ENCODE peak calls at places on chromosomes 13 and 19, in ten cellular contexts. One of them, this sample, is unnamed.
A peak's percentile ranks its signal among the peaks of the same experiment; 100 is the strongest.

GRCh38 chr13:94673841-94674240 is 38.5 kb downstream of the SOX21 start:
- DNase-seq in NCI-H460: no peak
- DNase-seq in stimulated activated naive CD4-positive, alpha-beta T cell: no peak
- DNase-seq in fibroblast of mammary gland: no peak
- DNase-seq in HTR-8/SVneo: no peak
- DNase-seq in hepatic stellate cell: no peak
- DNase-seq in stimulated activated CD4-positive, alpha-beta T cell treated with anti-CD3 and anti-CD28 coated beads, Interleukin-1b, Interleukin-23, amount 100 ng/mL, for 24 hours: no peak
- DNase-seq in WTC11: peak; percentile 33
- DNase-seq in mesendoderm: peak; percentile 39
- DNase-seq in activated naive CD4-positive, alpha-beta T cell treated with anti-CD3 and anti-CD28 coated beads, Interleukin-2, amount 10 ng/mL, durations not matched to agents 7 days and 5 days: no peak
- DNase-seq in this sample: no peak

GRCh38 chr19:3976495-3977241 is 5.8 kb upstream of the DAPK3 start:
- DNase-seq in NCI-H460: no peak
- DNase-seq in stimulated activated naive CD4-positive, alpha-beta T cell: no peak
- DNase-seq in fibroblast of mammary gland: peak; percentile 71
- DNase-seq in HTR-8/SVneo: no peak
- DNase-seq in hepatic stellate cell: peak; percentile 57
- DNase-seq in stimulated activated CD4-positive, alpha-beta T cell treated with anti-CD3 and anti-CD28 coated beads, Interleukin-1b, Interleukin-23, amount 100 ng/mL, for 24 hours: no peak
- DNase-seq in WTC11: no peak
- DNase-seq in mesendoderm: no peak
- DNase-seq in activated naive CD4-positive, alpha-beta T cell treated with anti-CD3 and anti-CD28 coated beads, Interleukin-2, amount 10 ng/mL, durations not matched to agents 7 days and 5 days: no peak
- DNase-seq in this sample: no peak

GRCh38 chr13:27631156-27631555 is 9.5 kb downstream of the POLR1D start:
- DNase-seq in NCI-H460: no peak
- DNase-seq in stimulated activated naive CD4-positive, alpha-beta T cell: no peak
- DNase-seq in fibroblast of mammary gland: no peak
- DNase-seq in HTR-8/SVneo: no peak
- DNase-seq in hepatic stellate cell: no peak
- DNase-seq in stimulated activated CD4-positive, alpha-beta T cell treated with anti-CD3 and anti-CD28 coated beads, Interleukin-1b, Interleukin-23, amount 100 ng/mL, for 24 hours: no peak
- DNase-seq in WTC11: no peak
- DNase-seq in mesendoderm: no peak
- DNase-seq in activated naive CD4-positive, alpha-beta T cell treated with anti-CD3 and anti-CD28 coated beads, Interleukin-2, amount 10 ng/mL, durations not matched to agents 7 days and 5 days: no peak
- DNase-seq in this sample: no peak

GRCh38 chr13:80224468-80224867 is 116.5 kb downstream of the SPRY2 start:
- DNase-seq in NCI-H460: no peak
- DNase-seq in stimulated activated naive CD4-positive, alpha-beta T cell: no peak
- DNase-seq in fibroblast of mammary gland: peak; percentile 47
- DNase-seq in HTR-8/SVneo: peak; percentile 20
- DNase-seq in hepatic stellate cell: no peak
- DNase-seq in stimulated activated CD4-positive, alpha-beta T cell treated with anti-CD3 and anti-CD28 coated beads, Interleukin-1b, Interleukin-23, amount 100 ng/mL, for 24 hours: no peak
- DNase-seq in WTC11: no peak
- DNase-seq in mesendoderm: no peak
- DNase-seq in activated naive CD4-positive, alpha-beta T cell treated with anti-CD3 and anti-CD28 coated beads, Interleukin-2, amount 10 ng/mL, durations not matched to agents 7 days and 5 days: no peak
- DNase-seq in this sample: no peak

GRCh38 chr19:52492201-52492960 is 35.1 kb upstream of the ZNF808 start:
- DNase-seq in NCI-H460: no peak
- DNase-seq in stimulated activated naive CD4-positive, alpha-beta T cell: no peak
- DNase-seq in fibroblast of mammary gland: no peak
- DNase-seq in HTR-8/SVneo: no peak
- DNase-seq in hepatic stellate cell: no peak
- DNase-seq in stimulated activated CD4-positive, alpha-beta T cell treated with anti-CD3 and anti-CD28 coated beads, Interleukin-1b, Interleukin-23, amount 100 ng/mL, for 24 hours: no peak
- DNase-seq in WTC11: peak; percentile 97
- DNase-seq in mesendoderm: peak; percentile 96
- DNase-seq in activated naive CD4-positive, alpha-beta T cell treated with anti-CD3 and anti-CD28 coated beads, Interleukin-2, amount 10 ng/mL, durations not matched to agents 7 days and 5 days: no peak
- DNase-seq in this sample: no peak

GRCh38 chr19:6023085-6023682 is 45.2 kb upstream of the RANBP3 start:
- DNase-seq in NCI-H460: no peak
- DNase-seq in stimulated activated naive CD4-positive, alpha-beta T cell: no peak
- DNase-seq in fibroblast of mammary gland: peak; percentile 68
- DNase-seq in HTR-8/SVneo: peak; percentile 24
- DNase-seq in hepatic stellate cell: peak; percentile 65
- DNase-seq in stimulated activated CD4-positive, alpha-beta T cell treated with anti-CD3 and anti-CD28 coated beads, Interleukin-1b, Interleukin-23, amount 100 ng/mL, for 24 hours: no peak
- DNase-seq in WTC11: no peak
- DNase-seq in mesendoderm: no peak
- DNase-seq in activated naive CD4-positive, alpha-beta T cell treated with anti-CD3 and anti-CD28 coated beads, Interleukin-2, amount 10 ng/mL, durations not matched to agents 7 days and 5 days: no peak
- DNase-seq in this sample: no peak

GRCh38 chr13:23959231-23959862 is 62.0 kb upstream of the C1QTNF9B start:
- DNase-seq in NCI-H460: no peak
- DNase-seq in stimulated activated naive CD4-positive, alpha-beta T cell: no peak
- DNase-seq in fibroblast of mammary gland: peak; percentile 28
- DNase-seq in HTR-8/SVneo: no peak
- DNase-seq in hepatic stellate cell: no peak
- DNase-seq in stimulated activated CD4-positive, alpha-beta T cell treated with anti-CD3 and anti-CD28 coated beads, Interleukin-1b, Interleukin-23, amount 100 ng/mL, for 24 hours: no peak
- DNase-seq in WTC11: no peak
- DNase-seq in mesendoderm: no peak
- DNase-seq in activated naive CD4-positive, alpha-beta T cell treated with anti-CD3 and anti-CD28 coated beads, Interleukin-2, amount 10 ng/mL, durations not matched to agents 7 days and 5 days: no peak
- DNase-seq in this sample: no peak

GRCh38 chr13:52644108-52644507 is 1.9 kb downstream of the HNRNPA1L2 start:
- DNase-seq in NCI-H460: no peak
- DNase-seq in stimulated activated naive CD4-positive, alpha-beta T cell: no peak
- DNase-seq in fibroblast of mammary gland: peak; percentile 62
- DNase-seq in HTR-8/SVneo: no peak
- DNase-seq in hepatic stellate cell: no peak
- DNase-seq in stimulated activated CD4-positive, alpha-beta T cell treated with anti-CD3 and anti-CD28 coated beads, Interleukin-1b, Interleukin-23, amount 100 ng/mL, for 24 hours: no peak
- DNase-seq in WTC11: no peak
- DNase-seq in mesendoderm: no peak
- DNase-seq in activated naive CD4-positive, alpha-beta T cell treated with anti-CD3 and anti-CD28 coated beads, Interleukin-2, amount 10 ng/mL, durations not matched to agents 7 days and 5 days: no peak
- DNase-seq in this sample: no peak

GRCh38 chr19:14113762-14114414 is 3.7 kb downstream of the PRKACA start:
- DNase-seq in NCI-H460: no peak
- DNase-seq in stimulated activated naive CD4-positive, alpha-beta T cell: peak; percentile 16
- DNase-seq in fibroblast of mammary gland: no peak
- DNase-seq in HTR-8/SVneo: no peak
- DNase-seq in hepatic stellate cell: no peak
- DNase-seq in stimulated activated CD4-positive, alpha-beta T cell treated with anti-CD3 and anti-CD28 coated beads, Interleukin-1b, Interleukin-23, amount 100 ng/mL, for 24 hours: no peak
- DNase-seq in WTC11: peak; percentile 74
- DNase-seq in mesendoderm: peak; percentile 60
- DNase-seq in activated naive CD4-positive, alpha-beta T cell treated with anti-CD3 and anti-CD28 coated beads, Interleukin-2, amount 10 ng/mL, durations not matched to agents 7 days and 5 days: peak; percentile 57
- DNase-seq in this sample: peak; percentile 44

GRCh38 chr19:17751103-17751911 is at the start of gene FCHO1:
- DNase-seq in NCI-H460: no peak
- DNase-seq in stimulated activated naive CD4-positive, alpha-beta T cell: peak; percentile 85
- DNase-seq in fibroblast of mammary gland: no peak
- DNase-seq in HTR-8/SVneo: no peak
- DNase-seq in hepatic stellate cell: no peak
- DNase-seq in stimulated activated CD4-positive, alpha-beta T cell treated with anti-CD3 and anti-CD28 coated beads, Interleukin-1b, Interleukin-23, amount 100 ng/mL, for 24 hours: peak; percentile 54
- DNase-seq in WTC11: no peak
- DNase-seq in mesendoderm: no peak
- DNase-seq in activated naive CD4-positive, alpha-beta T cell treated with anti-CD3 and anti-CD28 coated beads, Interleukin-2, amount 10 ng/mL, durations not matched to agents 7 days and 5 days: peak; percentile 94
- DNase-seq in this sample: peak; percentile 65

GRCh38 chr19:14370169-14370998 is 10.9 kb upstream of the ADGRE5 start:
- DNase-seq in NCI-H460: no peak
- DNase-seq in stimulated activated naive CD4-positive, alpha-beta T cell: peak; percentile 72
- DNase-seq in fibroblast of mammary gland: no peak
- DNase-seq in HTR-8/SVneo: no peak
- DNase-seq in hepatic stellate cell: no peak
- DNase-seq in stimulated activated CD4-positive, alpha-beta T cell treated with anti-CD3 and anti-CD28 coated beads, Interleukin-1b, Interleukin-23, amount 100 ng/mL, for 24 hours: no peak
- DNase-seq in WTC11: no peak
- DNase-seq in mesendoderm: no peak
- DNase-seq in activated naive CD4-positive, alpha-beta T cell treated with anti-CD3 and anti-CD28 coated beads, Interleukin-2, amount 10 ng/mL, durations not matched to agents 7 days and 5 days: peak; percentile 81
- DNase-seq in this sample: peak; percentile 36

GRCh38 chr13:100203696-100204367 is 114.9 kb downstream of the PCCA start:
- DNase-seq in NCI-H460: no peak
- DNase-seq in stimulated activated naive CD4-positive, alpha-beta T cell: peak; percentile 24
- DNase-seq in fibroblast of mammary gland: peak; percentile 61
- DNase-seq in HTR-8/SVneo: peak; percentile 22
- DNase-seq in hepatic stellate cell: peak; percentile 40
- DNase-seq in stimulated activated CD4-positive, alpha-beta T cell treated with anti-CD3 and anti-CD28 coated beads, Interleukin-1b, Interleukin-23, amount 100 ng/mL, for 24 hours: no peak
- DNase-seq in WTC11: no peak
- DNase-seq in mesendoderm: no peak
- DNase-seq in activated naive CD4-positive, alpha-beta T cell treated with anti-CD3 and anti-CD28 coated beads, Interleukin-2, amount 10 ng/mL, durations not matched to agents 7 days and 5 days: no peak
- DNase-seq in this sample: no peak

GRCh38 chr19:12194827-12195500 is 32.1 kb downstream of the ZNF136 start:
- DNase-seq in NCI-H460: no peak
- DNase-seq in stimulated activated naive CD4-positive, alpha-beta T cell: peak; percentile 71
- DNase-seq in fibroblast of mammary gland: peak; percentile 52
- DNase-seq in HTR-8/SVneo: no peak
- DNase-seq in hepatic stellate cell: peak; percentile 11
- DNase-seq in stimulated activated CD4-positive, alpha-beta T cell treated with anti-CD3 and anti-CD28 coated beads, Interleukin-1b, Interleukin-23, amount 100 ng/mL, for 24 hours: peak; percentile 14
- DNase-seq in WTC11: peak; percentile 98
- DNase-seq in mesendoderm: peak; percentile 92
- DNase-seq in activated naive CD4-positive, alpha-beta T cell treated with anti-CD3 and anti-CD28 coated beads, Interleukin-2, amount 10 ng/mL, durations not matched to agents 7 days and 5 days: peak; percentile 68
- DNase-seq in this sample: peak; percentile 78

GRCh38 chr19:5154799-5155426 is 185.7 kb downstream of the PTPRS start:
- DNase-seq in NCI-H460: no peak
- DNase-seq in stimulated activated naive CD4-positive, alpha-beta T cell: no peak
- DNase-seq in fibroblast of mammary gland: no peak
- DNase-seq in HTR-8/SVneo: no peak
- DNase-seq in hepatic stellate cell: no peak
- DNase-seq in stimulated activated CD4-positive, alpha-beta T cell treated with anti-CD3 and anti-CD28 coated beads, Interleukin-1b, Interleukin-23, amount 100 ng/mL, for 24 hours: no peak
- DNase-seq in WTC11: no peak
- DNase-seq in mesendoderm: no peak
- DNase-seq in activated naive CD4-positive, alpha-beta T cell treated with anti-CD3 and anti-CD28 coated beads, Interleukin-2, amount 10 ng/mL, durations not matched to agents 7 days and 5 days: no peak
- DNase-seq in this sample: no peak

GRCh38 chr13:68264692-68265091 is 1034.6 kb upstream of the PCDH9 start:
- DNase-seq in NCI-H460: no peak
- DNase-seq in stimulated activated naive CD4-positive, alpha-beta T cell: no peak
- DNase-seq in fibroblast of mammary gland: no peak
- DNase-seq in HTR-8/SVneo: no peak
- DNase-seq in hepatic stellate cell: no peak
- DNase-seq in stimulated activated CD4-positive, alpha-beta T cell treated with anti-CD3 and anti-CD28 coated beads, Interleukin-1b, Interleukin-23, amount 100 ng/mL, for 24 hours: no peak
- DNase-seq in WTC11: no peak
- DNase-seq in mesendoderm: no peak
- DNase-seq in activated naive CD4-positive, alpha-beta T cell treated with anti-CD3 and anti-CD28 coated beads, Interleukin-2, amount 10 ng/mL, durations not matched to agents 7 days and 5 days: no peak
- DNase-seq in this sample: no peak

GRCh38 chr19:19474950-19475781 is 40.2 kb downstream of the TSSK6 start:
- DNase-seq in NCI-H460: no peak
- DNase-seq in stimulated activated naive CD4-positive, alpha-beta T cell: no peak
- DNase-seq in fibroblast of mammary gland: no peak
- DNase-seq in HTR-8/SVneo: no peak
- DNase-seq in hepatic stellate cell: no peak
- DNase-seq in stimulated activated CD4-positive, alpha-beta T cell treated with anti-CD3 and anti-CD28 coated beads, Interleukin-1b, Interleukin-23, amount 100 ng/mL, for 24 hours: no peak
- DNase-seq in WTC11: peak; percentile 75
- DNase-seq in mesendoderm: peak; percentile 67
- DNase-seq in activated naive CD4-positive, alpha-beta T cell treated with anti-CD3 and anti-CD28 coated beads, Interleukin-2, amount 10 ng/mL, durations not matched to agents 7 days and 5 days: no peak
- DNase-seq in this sample: no peak

GRCh38 chr13:106533940-106534843 is 1.3 kb downstream of the EFNB2 start:
- DNase-seq in NCI-H460: no peak
- DNase-seq in stimulated activated naive CD4-positive, alpha-beta T cell: peak; percentile 32
- DNase-seq in fibroblast of mammary gland: peak; percentile 63
- DNase-seq in HTR-8/SVneo: peak; percentile 13
- DNase-seq in hepatic stellate cell: peak; percentile 33
- DNase-seq in stimulated activated CD4-positive, alpha-beta T cell treated with anti-CD3 and anti-CD28 coated beads, Interleukin-1b, Interleukin-23, amount 100 ng/mL, for 24 hours: no peak
- DNase-seq in WTC11: peak; percentile 46
- DNase-seq in mesendoderm: peak; percentile 78
- DNase-seq in activated naive CD4-positive, alpha-beta T cell treated with anti-CD3 and anti-CD28 coated beads, Interleukin-2, amount 10 ng/mL, durations not matched to agents 7 days and 5 days: peak; percentile 39
- DNase-seq in this sample: peak; percentile 2

GRCh38 chr19:49120325-49120683 is 960 bp downstream of the PPFIA3 start:
- DNase-seq in NCI-H460: no peak
- DNase-seq in stimulated activated naive CD4-positive, alpha-beta T cell: no peak
- DNase-seq in fibroblast of mammary gland: no peak
- DNase-seq in HTR-8/SVneo: no peak
- DNase-seq in hepatic stellate cell: no peak
- DNase-seq in stimulated activated CD4-positive, alpha-beta T cell treated with anti-CD3 and anti-CD28 coated beads, Interleukin-1b, Interleukin-23, amount 100 ng/mL, for 24 hours: no peak
- DNase-seq in WTC11: no peak
- DNase-seq in mesendoderm: no peak
- DNase-seq in activated naive CD4-positive, alpha-beta T cell treated with anti-CD3 and anti-CD28 coated beads, Interleukin-2, amount 10 ng/mL, durations not matched to agents 7 days and 5 days: no peak
- DNase-seq in this sample: no peak

GRCh38 chr13:77213644-77214043 is 113.2 kb downstream of the MYCBP2 start:
- DNase-seq in NCI-H460: no peak
- DNase-seq in stimulated activated naive CD4-positive, alpha-beta T cell: no peak
- DNase-seq in fibroblast of mammary gland: peak; percentile 12
- DNase-seq in HTR-8/SVneo: no peak
- DNase-seq in hepatic stellate cell: peak; percentile 12
- DNase-seq in stimulated activated CD4-positive, alpha-beta T cell treated with anti-CD3 and anti-CD28 coated beads, Interleukin-1b, Interleukin-23, amount 100 ng/mL, for 24 hours: no peak
- DNase-seq in WTC11: no peak
- DNase-seq in mesendoderm: no peak
- DNase-seq in activated naive CD4-positive, alpha-beta T cell treated with anti-CD3 and anti-CD28 coated beads, Interleukin-2, amount 10 ng/mL, durations not matched to agents 7 days and 5 days: no peak
- DNase-seq in this sample: no peak

GRCh38 chr19:10911579-10912363 is 16.7 kb downstream of the YIPF2 start:
- DNase-seq in NCI-H460: no peak
- DNase-seq in stimulated activated naive CD4-positive, alpha-beta T cell: no peak
- DNase-seq in fibroblast of mammary gland: no peak
- DNase-seq in HTR-8/SVneo: no peak
- DNase-seq in hepatic stellate cell: no peak
- DNase-seq in stimulated activated CD4-positive, alpha-beta T cell treated with anti-CD3 and anti-CD28 coated beads, Interleukin-1b, Interleukin-23, amount 100 ng/mL, for 24 hours: no peak
- DNase-seq in WTC11: no peak
- DNase-seq in mesendoderm: no peak
- DNase-seq in activated naive CD4-positive, alpha-beta T cell treated with anti-CD3 and anti-CD28 coated beads, Interleukin-2, amount 10 ng/mL, durations not matched to agents 7 days and 5 days: no peak
- DNase-seq in this sample: no peak

GRCh38 chr19:19204181-19204580 is 967 bp upstream of the NR2C2AP start:
- DNase-seq in NCI-H460: no peak
- DNase-seq in stimulated activated naive CD4-positive, alpha-beta T cell: no peak
- DNase-seq in fibroblast of mammary gland: no peak
- DNase-seq in HTR-8/SVneo: no peak
- DNase-seq in hepatic stellate cell: no peak
- DNase-seq in stimulated activated CD4-positive, alpha-beta T cell treated with anti-CD3 and anti-CD28 coated beads, Interleukin-1b, Interleukin-23, amount 100 ng/mL, for 24 hours: no peak
- DNase-seq in WTC11: peak; percentile 37
- DNase-seq in mesendoderm: peak; percentile 45
- DNase-seq in activated naive CD4-positive, alpha-beta T cell treated with anti-CD3 and anti-CD28 coated beads, Interleukin-2, amount 10 ng/mL, durations not matched to agents 7 days and 5 days: no peak
- DNase-seq in this sample: no peak

GRCh38 chr19:5436101-5436947 is 18.9 kb upstream of the ZNRF4 start:
- DNase-seq in NCI-H460: no peak
- DNase-seq in stimulated activated naive CD4-positive, alpha-beta T cell: no peak
- DNase-seq in fibroblast of mammary gland: peak; percentile 16
- DNase-seq in HTR-8/SVneo: peak; percentile 95
- DNase-seq in hepatic stellate cell: peak; percentile 79
- DNase-seq in stimulated activated CD4-positive, alpha-beta T cell treated with anti-CD3 and anti-CD28 coated beads, Interleukin-1b, Interleukin-23, amount 100 ng/mL, for 24 hours: no peak
- DNase-seq in WTC11: peak; percentile 93
- DNase-seq in mesendoderm: peak; percentile 90
- DNase-seq in activated naive CD4-positive, alpha-beta T cell treated with anti-CD3 and anti-CD28 coated beads, Interleukin-2, amount 10 ng/mL, durations not matched to agents 7 days and 5 days: no peak
- DNase-seq in this sample: no peak

GRCh38 chr19:13864223-13864512 is 12.8 kb upstream of the NANOS3 start:
- DNase-seq in NCI-H460: no peak
- DNase-seq in stimulated activated naive CD4-positive, alpha-beta T cell: no peak
- DNase-seq in fibroblast of mammary gland: no peak
- DNase-seq in HTR-8/SVneo: no peak
- DNase-seq in hepatic stellate cell: no peak
- DNase-seq in stimulated activated CD4-positive, alpha-beta T cell treated with anti-CD3 and anti-CD28 coated beads, Interleukin-1b, Interleukin-23, amount 100 ng/mL, for 24 hours: no peak
- DNase-seq in WTC11: no peak
- DNase-seq in mesendoderm: no peak
- DNase-seq in activated naive CD4-positive, alpha-beta T cell treated with anti-CD3 and anti-CD28 coated beads, Interleukin-2, amount 10 ng/mL, durations not matched to agents 7 days and 5 days: no peak
- DNase-seq in this sample: no peak

GRCh38 chr13:66214467-66214866 is 1015.7 kb downstream of the PCDH9 start:
- DNase-seq in NCI-H460: no peak
- DNase-seq in stimulated activated naive CD4-positive, alpha-beta T cell: no peak
- DNase-seq in fibroblast of mammary gland: no peak
- DNase-seq in HTR-8/SVneo: no peak
- DNase-seq in hepatic stellate cell: no peak
- DNase-seq in stimulated activated CD4-positive, alpha-beta T cell treated with anti-CD3 and anti-CD28 coated beads, Interleukin-1b, Interleukin-23, amount 100 ng/mL, for 24 hours: no peak
- DNase-seq in WTC11: no peak
- DNase-seq in mesendoderm: no peak
- DNase-seq in activated naive CD4-positive, alpha-beta T cell treated with anti-CD3 and anti-CD28 coated beads, Interleukin-2, amount 10 ng/mL, durations not matched to agents 7 days and 5 days: no peak
- DNase-seq in this sample: no peak

GRCh38 chr19:5623397-5624153 is 692 bp downstream of the SAFB start:
- DNase-seq in NCI-H460: no peak
- DNase-seq in stimulated activated naive CD4-positive, alpha-beta T cell: peak; percentile 68
- DNase-seq in fibroblast of mammary gland: no peak
- DNase-seq in HTR-8/SVneo: no peak
- DNase-seq in hepatic stellate cell: no peak
- DNase-seq in stimulated activated CD4-positive, alpha-beta T cell treated with anti-CD3 and anti-CD28 coated beads, Interleukin-1b, Interleukin-23, amount 100 ng/mL, for 24 hours: no peak
- DNase-seq in WTC11: no peak
- DNase-seq in mesendoderm: no peak
- DNase-seq in activated naive CD4-positive, alpha-beta T cell treated with anti-CD3 and anti-CD28 coated beads, Interleukin-2, amount 10 ng/mL, durations not matched to agents 7 days and 5 days: no peak
- DNase-seq in this sample: peak; percentile 17

GRCh38 chr13:33092422-33092987 is 76.3 kb downstream of the KL start:
- DNase-seq in NCI-H460: no peak
- DNase-seq in stimulated activated naive CD4-positive, alpha-beta T cell: no peak
- DNase-seq in fibroblast of mammary gland: no peak
- DNase-seq in HTR-8/SVneo: no peak
- DNase-seq in hepatic stellate cell: no peak
- DNase-seq in stimulated activated CD4-positive, alpha-beta T cell treated with anti-CD3 and anti-CD28 coated beads, Interleukin-1b, Interleukin-23, amount 100 ng/mL, for 24 hours: no peak
- DNase-seq in WTC11: no peak
- DNase-seq in mesendoderm: no peak
- DNase-seq in activated naive CD4-positive, alpha-beta T cell treated with anti-CD3 and anti-CD28 coated beads, Interleukin-2, amount 10 ng/mL, durations not matched to agents 7 days and 5 days: no peak
- DNase-seq in this sample: no peak

GRCh38 chr19:5957132-5957531 is 20.8 kb downstream of the RANBP3 start:
- DNase-seq in NCI-H460: no peak
- DNase-seq in stimulated activated naive CD4-positive, alpha-beta T cell: no peak
- DNase-seq in fibroblast of mammary gland: peak; percentile 37
- DNase-seq in HTR-8/SVneo: no peak
- DNase-seq in hepatic stellate cell: no peak
- DNase-seq in stimulated activated CD4-positive, alpha-beta T cell treated with anti-CD3 and anti-CD28 coated beads, Interleukin-1b, Interleukin-23, amount 100 ng/mL, for 24 hours: no peak
- DNase-seq in WTC11: no peak
- DNase-seq in mesendoderm: no peak
- DNase-seq in activated naive CD4-positive, alpha-beta T cell treated with anti-CD3 and anti-CD28 coated beads, Interleukin-2, amount 10 ng/mL, durations not matched to agents 7 days and 5 days: no peak
- DNase-seq in this sample: no peak

GRCh38 chr19:34661357-34661756 is 15.6 kb downstream of the SCGB2B2 start:
- DNase-seq in NCI-H460: no peak
- DNase-seq in stimulated activated naive CD4-positive, alpha-beta T cell: no peak
- DNase-seq in fibroblast of mammary gland: no peak
- DNase-seq in HTR-8/SVneo: no peak
- DNase-seq in hepatic stellate cell: no peak
- DNase-seq in stimulated activated CD4-positive, alpha-beta T cell treated with anti-CD3 and anti-CD28 coated beads, Interleukin-1b, Interleukin-23, amount 100 ng/mL, for 24 hours: no peak
- DNase-seq in WTC11: no peak
- DNase-seq in mesendoderm: no peak
- DNase-seq in activated naive CD4-positive, alpha-beta T cell treated with anti-CD3 and anti-CD28 coated beads, Interleukin-2, amount 10 ng/mL, durations not matched to agents 7 days and 5 days: no peak
- DNase-seq in this sample: no peak